ENCODE peak calls at places on chromosome 6, in five cellular contexts. M, G, H, U and S are unnamed samples.

GRCh38 chr6:40293109-40293823 is 293.9 kb downstream of the LRFN2 start:
- DNase-seq in M (no peak), G (no peak), H (no peak), U (no peak), S (no peak)

GRCh38 chr6:90000864-90001731 is 106.8 kb downstream of the GJA10 start:
- DNase-seq in M (no peak), G (no peak), H (no peak), U (no peak), S (peak)

GRCh38 chr6:93621400-93621799 is 202.0 kb upstream of the EPHA7 start:
- DNase-seq in M (no peak), G (no peak), H (no peak), U (no peak), S (no peak)

GRCh38 chr6:90219168-90219985 is 77.3 kb downstream of the BACH2 start:
- DNase-seq in M (no peak), G (no peak), H (no peak), U (no peak), S (peak)

GRCh38 chr6:164108869-164109769 is 694.6 kb downstream of the QKI start:
- DNase-seq in M (no peak), G (peak), H (peak), U (peak), S (no peak)

GRCh38 chr6:35663001-35663400 is 25.7 kb downstream of the FKBP5 start:
- DNase-seq in M (no peak), G (no peak), H (no peak), U (no peak), S (no peak)

GRCh38 chr6:32609731-32610640 is 20.3 kb upstream of the HLA-DRB1 start:
- DNase-seq in M (no peak), G (peak), H (peak), U (no peak), S (peak)

GRCh38 chr6:94071835-94072234 is 652.5 kb upstream of the EPHA7 start:
- DNase-seq in M (no peak), G (no peak), H (peak), U (no peak), S (no peak)

GRCh38 chr6:12941422-12941821 is 224.9 kb downstream of the PHACTR1 start:
- DNase-seq in M (no peak), G (peak), H (peak), U (no peak), S (no peak)

GRCh38 chr6:96235927-96236326 is 220.2 kb downstream of the FUT9 start:
- DNase-seq in M (no peak), G (no peak), H (no peak), U (no peak), S (no peak)

GRCh38 chr6:169723991-169724553 is at the start of gene PHF10:
- DNase-seq in M (no peak), G (no peak), H (peak), U (no peak), S (peak)

GRCh38 chr6:169726049-169726400 is 1.7 kb upstream of the PHF10 start:
- DNase-seq in M (no peak), G (no peak), H (no peak), U (no peak), S (no peak)

GRCh38 chr6:169723200-169723909 is 945 bp downstream of the PHF10 start:
- DNase-seq in M (no peak), G (no peak), H (peak), U (peak), S (peak)

GRCh38 chr6:169725270-169726048 is 1.2 kb upstream of the PHF10 start:
- DNase-seq in M (no peak), G (no peak), H (peak), U (no peak), S (peak)

DNA sequence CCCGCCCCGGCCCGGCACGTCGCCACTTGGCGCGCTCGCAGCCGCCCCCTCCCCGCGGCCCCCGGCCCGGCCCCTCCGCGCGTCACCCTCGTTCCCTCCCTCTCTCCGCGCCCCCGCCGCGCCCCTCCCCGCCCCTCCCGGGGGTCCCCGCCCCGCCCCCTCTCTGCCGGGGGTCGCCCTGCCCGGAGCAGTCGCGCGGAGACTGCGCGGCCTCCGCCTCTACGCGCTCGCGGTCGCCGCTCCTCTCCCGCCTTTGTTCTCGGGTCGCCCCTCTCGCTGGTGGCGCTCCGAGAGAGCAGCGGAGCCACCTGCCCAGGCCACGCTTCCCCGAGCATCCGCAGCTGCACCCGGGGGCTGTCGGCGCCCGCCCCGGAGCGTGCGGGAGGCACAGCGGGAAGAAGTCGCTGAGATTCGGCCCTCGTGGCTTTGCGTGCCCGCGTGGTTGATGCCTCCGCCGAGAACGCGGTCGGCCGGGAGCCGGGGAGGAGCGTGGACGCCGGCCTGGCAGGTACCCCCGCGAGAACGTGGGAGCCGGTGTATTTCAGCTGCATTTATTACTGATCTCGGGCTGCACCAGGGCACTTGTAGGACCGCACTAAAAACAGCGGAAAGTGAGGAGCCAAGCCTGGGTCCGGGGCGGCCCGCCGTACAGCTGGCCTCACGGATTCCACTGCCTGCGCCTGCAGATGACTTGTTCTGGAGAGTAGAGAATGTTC is 412 bp upstream of the PHF10 start:
- DNase-seq in M (no peak), G (no peak), H (peak), U (no peak), S (peak)
- TF ChIP-seq POLR2A in M (peak), G (no peak), H (peak), U (no peak), S (no peak)

GRCh38 chr6:906920-907319 is 214.0 kb upstream of the EXOC2 start:
- DNase-seq in M (no peak), G (no peak), H (no peak), U (no peak), S (no peak)
- TF ChIP-seq POLR2A in M (no peak), G (no peak), H (no peak), U (no peak), S (no peak)

DNA sequence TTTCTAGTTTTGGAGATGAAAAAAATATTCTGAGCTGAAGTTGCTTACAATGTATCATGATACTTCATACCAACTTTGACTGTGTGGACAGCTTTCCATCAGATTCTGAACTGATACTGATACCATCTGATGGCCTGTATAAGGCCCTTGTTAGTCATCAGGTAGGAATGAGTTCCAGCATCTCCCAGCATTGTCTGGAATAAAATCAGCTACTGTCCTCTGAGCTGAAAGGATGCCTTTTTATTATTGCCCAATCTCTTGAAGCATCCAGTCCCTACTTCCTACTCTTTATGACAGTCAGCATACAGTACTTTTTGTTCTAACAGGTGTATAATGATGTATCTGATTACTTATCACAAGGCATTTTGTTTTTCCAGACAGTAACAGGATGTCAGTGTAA is 70.6 kb upstream of the EYA4 start:
- DNase-seq in M (no peak), G (no peak), H (no peak), U (no peak), S (no peak)
- TF ChIP-seq POLR2A in M (no peak), G (no peak), H (no peak), U (no peak), S (no peak)

GRCh38 chr6:30557683-30557981 is 537 bp downstream of the PRR3 start:
- DNase-seq in M (no peak), G (no peak), H (no peak), U (no peak), S (no peak)

GRCh38 chr6:30562470-30563425 is 5.7 kb downstream of the PRR3 start:
- DNase-seq in M (no peak), G (no peak), H (peak), U (no peak), S (no peak)

GRCh38 chr6:30556964-30557682 is at the start of gene PRR3:
- DNase-seq in M (peak), G (peak), H (peak), U (peak), S (peak)

GRCh38 chr6:30564114-30564513 is 7.0 kb downstream of the PRR3 start:
- DNase-seq in M (no peak), G (no peak), H (no peak), U (no peak), S (no peak)

DNA sequence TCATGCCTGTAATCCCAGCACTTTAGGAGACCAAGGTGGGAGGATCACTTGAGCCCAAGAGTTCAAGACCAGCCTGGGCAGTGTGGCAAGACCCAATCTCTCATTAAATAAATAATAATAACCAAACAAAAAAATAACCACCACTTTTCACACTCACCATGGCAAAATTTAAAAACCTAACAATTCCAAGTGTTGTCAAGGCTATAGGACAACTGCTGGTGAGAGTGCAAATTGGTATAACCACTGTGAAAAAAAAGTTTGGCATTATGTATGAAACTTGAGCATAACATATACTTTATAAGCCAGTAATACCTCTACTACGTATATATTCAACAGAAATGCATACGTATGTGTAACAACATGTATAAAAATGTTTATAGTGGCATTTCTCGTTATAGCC is 3.8 kb downstream of the PRR3 start:
- DNase-seq in M (no peak), G (no peak), H (no peak), U (no peak), S (no peak)
- TF ChIP-seq POLR2A in M (no peak), G (no peak), H (no peak), U (no peak), S (no peak)

GRCh38 chr6:160329188-160329587 is 19.0 kb upstream of the SLC22A3 start:
- DNase-seq in M (no peak), G (no peak), H (no peak), U (no peak), S (no peak)

GRCh38 chr6:160330621-160331020 is 17.6 kb upstream of the SLC22A3 start:
- DNase-seq in M (no peak), G (no peak), H (no peak), U (no peak), S (no peak)

GRCh38 chr6:160333841-160334240 is 14.3 kb upstream of the SLC22A3 start:
- DNase-seq in M (no peak), G (no peak), H (no peak), U (no peak), S (no peak)

GRCh38 chr6:160333101-160333500 is 15.1 kb upstream of the SLC22A3 start:
- DNase-seq in M (no peak), G (no peak), H (no peak), U (no peak), S (no peak)

GRCh38 chr6:160331753-160332152 is 16.4 kb upstream of the SLC22A3 start:
- DNase-seq in M (no peak), G (no peak), H (no peak), U (no peak), S (no peak)
- TF ChIP-seq POLR2A in M (no peak), G (no peak), H (no peak), U (no peak), S (no peak)

DNA sequence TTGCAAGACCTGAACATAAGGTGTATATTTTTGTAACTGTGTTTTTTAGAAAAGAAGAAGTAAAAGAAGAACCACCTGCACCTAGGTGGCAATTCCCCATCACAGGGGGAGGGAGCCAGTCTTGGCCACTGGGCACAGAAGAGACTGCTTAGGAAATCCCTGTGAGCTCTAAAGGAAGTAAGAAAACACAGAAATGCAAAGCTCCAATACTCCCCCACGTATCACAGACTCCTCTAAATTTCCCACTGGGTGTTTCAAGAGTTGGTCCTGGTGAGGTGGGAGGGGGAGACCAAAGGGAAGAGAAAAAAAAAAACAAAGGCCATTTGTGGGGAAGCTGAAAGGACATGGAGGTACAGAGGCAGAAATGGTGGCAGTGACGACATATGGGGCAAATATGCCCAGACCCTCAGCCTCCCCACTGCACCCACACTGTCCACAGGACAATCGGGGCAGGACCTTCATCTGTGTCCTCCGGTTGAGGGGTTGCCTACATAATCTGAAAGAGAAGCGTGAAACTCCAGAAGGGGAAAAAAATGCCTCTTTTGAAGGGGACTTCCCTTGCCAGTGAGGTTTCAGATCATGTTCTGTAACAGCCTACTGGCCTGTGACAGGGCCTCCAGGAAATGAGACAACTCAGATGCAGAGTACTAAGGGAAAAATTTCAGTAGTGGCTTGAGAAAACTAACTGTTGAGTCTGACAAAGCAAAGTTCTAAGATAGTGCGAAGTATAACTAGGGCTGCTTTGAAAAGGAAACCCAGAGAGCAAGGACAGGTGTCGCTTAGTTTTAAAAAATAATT is 226.2 kb upstream of the MARCKS start:
- DNase-seq in M (no peak), G (no peak), H (no peak), U (no peak), S (no peak)
- TF ChIP-seq POLR2A in M (no peak), G (no peak), H (no peak), U (no peak), S (no peak)

GRCh38 chr6:39080246-39080875 is 31.8 kb downstream of the GLP1R start:
- DNase-seq in M (no peak), G (no peak), H (no peak), U (no peak), S (no peak)

GRCh38 chr6:39079197-39079596 is 30.6 kb downstream of the GLP1R start:
- DNase-seq in M (no peak), G (no peak), H (no peak), U (no peak), S (no peak)

GRCh38 chr6:39077882-39078594 is 29.5 kb downstream of the GLP1R start:
- DNase-seq in M (no peak), G (no peak), H (no peak), U (no peak), S (no peak)

GRCh38 chr6:39078695-39079094 is 30.1 kb downstream of the GLP1R start:
- DNase-seq in M (no peak), G (no peak), H (no peak), U (no peak), S (no peak)

GRCh38 chr6:39079726-39080125 is 31.1 kb downstream of the GLP1R start:
- DNase-seq in M (no peak), G (no peak), H (no peak), U (no peak), S (no peak)
- TF ChIP-seq POLR2A in M (no peak), G (no peak), H (no peak), U (no peak), S (no peak)

GRCh38 chr6:139028658-139029469 is at the start of gene ABRACL:
- DNase-seq in M (peak), G (peak), H (peak), U (peak), S (peak)

GRCh38 chr6:139029470-139030210 is 1.1 kb downstream of the ABRACL start:
- DNase-seq in M (no peak), G (no peak), H (peak), U (no peak), S (peak)

GRCh38 chr6:139030539-139030938 is 2.0 kb downstream of the ABRACL start:
- DNase-seq in M (no peak), G (no peak), H (peak), U (no peak), S (no peak)

GRCh38 chr6:139028242-139028657 is 295 bp upstream of the ABRACL start:
- DNase-seq in M (no peak), G (peak), H (no peak), U (no peak), S (peak)

DNA sequence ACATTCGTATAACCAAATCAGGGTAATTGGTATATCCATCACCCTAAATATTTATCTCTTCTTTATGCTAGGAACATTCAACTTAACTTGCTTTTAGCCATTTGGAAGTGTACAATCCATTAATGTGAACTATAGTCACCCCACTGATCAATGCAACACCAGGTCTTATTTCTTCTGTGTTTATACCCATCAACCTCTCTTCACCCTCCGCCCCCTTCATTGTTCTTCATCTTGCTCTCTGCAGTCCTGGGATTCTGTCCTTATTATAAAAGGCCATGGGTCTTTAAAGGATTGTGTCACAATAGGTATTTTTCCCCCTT is 1.6 kb downstream of the ABRACL start:
- DNase-seq in M (no peak), G (no peak), H (no peak), U (no peak), S (no peak)
- TF ChIP-seq POLR2A in M (no peak), G (no peak), H (no peak), U (no peak), S (no peak)